ENCODE peak calls at places on chromosomes 7 and 10, in four cellular contexts. Z is neural progenitor cell, Q is brain microvascular endothelial cell, R is fibroblast of pulmonary artery. O is an unnamed sample.

GRCh38 chr10:106873770-106874717 is 290.5 kb downstream of the SORCS1 start:
- DNase-seq in Z (no peak), Q (no peak), R (no peak), O (no peak)

GRCh38 chr7:133871757-133872156 is 255.4 kb upstream of the LRGUK start:
- DNase-seq in Z (no peak), R (no peak), Q (no peak), O (no peak)

GRCh38 chr10:49550563-49550962 is 11.6 kb upstream of the ERCC6 start:
- DNase-seq in Q (peak; percentile 90), R (peak; percentile 77), Z (no peak), O (peak; percentile 41)

GRCh38 chr7:63067897-63068585 is 930.6 kb upstream of the ZNF722 start:
- DNase-seq in Q (no peak), R (no peak), Z (no peak), O (no peak)

GRCh38 chr7:42907316-42907715 is 4.6 kb downstream of the C7orf25 start:
- DNase-seq in Q (no peak), Z (no peak), R (peak; percentile 37), O (no peak)

GRCh38 chr10:105879396-105879795 is 1238.3 kb downstream of the SORCS3 start:
- DNase-seq in Q (no peak), Z (no peak), R (no peak), O (no peak)

GRCh38 chr7:95434501-95435421 is at the start of gene PON2:
- DNase-seq in Q (peak; percentile 75), Z (peak; percentile 92), R (peak; percentile 85), O (peak; percentile 74)

GRCh38 chr7:138745189-138745588 is 44.0 kb upstream of the SVOPL start:
- DNase-seq in R (no peak), Q (no peak), Z (no peak), O (no peak)

GRCh38 chr7:149109969-149110368 is 16.2 kb downstream of the ZNF425 start:
- DNase-seq in R (no peak), Q (no peak), Z (no peak), O (no peak)

GRCh38 chr7:16905300-16906044 is 23.7 kb upstream of the AGR3 start:
- DNase-seq in Z (peak; percentile 28), R (peak; percentile 62), Q (peak; percentile 61), O (peak; percentile 57)

GRCh38 chr10:132684164-132684891 is 101.6 kb downstream of the NKX6-2 start:
- DNase-seq in Z (no peak), R (no peak), Q (peak; percentile 62), O (no peak)

GRCh38 chr7:131606346-131607290 is 50.2 kb upstream of the PODXL start:
- DNase-seq in Q (no peak), R (no peak), Z (peak; percentile 26), O (peak; percentile 26)

GRCh38 chr10:58868736-58869435 is 307.6 kb upstream of the PHYHIPL start:
- DNase-seq in Q (peak; percentile 27), R (no peak), Z (no peak), O (peak; percentile 13)

GRCh38 chr10:131786756-131787605 is 113.8 kb upstream of the PPP2R2D start:
- DNase-seq in Z (peak; percentile 70), R (peak; percentile 35), Q (peak; percentile 57), O (peak; percentile 19)

GRCh38 chr7:7438851-7439250 is 96.8 kb downstream of the COL28A1 start:
- DNase-seq in Z (no peak), R (peak; percentile 87), Q (peak; percentile 97), O (peak; percentile 91)

GRCh38 chr7:100465702-100466311 is 1.7 kb upstream of the SPACDR start:
- DNase-seq in Q (peak; percentile 45), Z (peak; percentile 81), R (peak; percentile 79), O (peak; percentile 67)

GRCh38 chr7:50362142-50362541 is 57.6 kb downstream of the IKZF1 start:
- DNase-seq in Z (no peak), Q (no peak), R (no peak), O (no peak)

GRCh38 chr10:70331486-70332268 is 47.9 kb upstream of the NPFFR1 start:
- DNase-seq in Q (peak; percentile 90), R (peak; percentile 94), Z (no peak), O (peak; percentile 96)

GRCh38 chr7:98034044-98035035 is 44.3 kb upstream of the OCM2 start:
- DNase-seq in Z (no peak), R (no peak), Q (no peak), O (no peak)

GRCh38 chr7:79317728-79318127 is 135.7 kb downstream of the MAGI2 start:
- DNase-seq in R (peak; percentile 85), Q (peak; percentile 77), Z (peak; percentile 4), O (peak; percentile 89)

GRCh38 chr7:68925241-68925640 is 673.0 kb upstream of the AUTS2 start:
- DNase-seq in Z (no peak), R (no peak), Q (no peak), O (no peak)

GRCh38 chr7:100887186-100887954 is 2.1 kb downstream of the UFSP1 start:
- DNase-seq in Q (no peak), R (no peak), Z (no peak), O (no peak)

GRCh38 chr10:29328988-29329387 is 40.1 kb downstream of the LYZL1 start:
- DNase-seq in Z (no peak), R (peak; percentile 45), Q (peak; percentile 20), O (peak; percentile 21)

GRCh38 chr7:133436014-133436428 is 183.1 kb downstream of the EXOC4 start:
- DNase-seq in Q (peak; percentile 91), Z (no peak), R (peak; percentile 90), O (peak; percentile 64)

GRCh38 chr7:27191716-27192545 is 6.9 kb upstream of the HOXA11 start:
- DNase-seq in Z (no peak), Q (no peak), R (no peak), O (peak; percentile 79)

GRCh38 chr7:108464743-108465142 is 8.5 kb upstream of the NRCAM start:
- DNase-seq in R (no peak), Q (no peak), Z (no peak), O (peak; percentile 6)

GRCh38 chr10:27741173-27742091 is 4.2 kb downstream of the MKX start:
- DNase-seq in Z (peak; percentile 51), R (no peak), Q (no peak), O (no peak)

GRCh38 chr7:90824386-90825307 is 228.5 kb downstream of the CDK14 start:
- DNase-seq in Q (peak; percentile 77), R (peak; percentile 78), Z (no peak), O (peak; percentile 65)

GRCh38 chr7:111063166-111063565 is 27.8 kb upstream of the LRRN3 start:
- DNase-seq in R (no peak), Z (no peak), Q (no peak), O (no peak)

GRCh38 chr7:73611017-73611555 is 13.2 kb downstream of the MLXIPL start:
- DNase-seq in R (no peak), Q (no peak), Z (no peak), O (no peak)

GRCh38 chr7:1526271-1526754 is 4.2 kb upstream of the MAFK start:
- DNase-seq in R (no peak), Q (no peak), Z (no peak), O (peak; percentile 57)

GRCh38 chr10:133060881-133061280 is 26.8 kb upstream of the ADGRA1 start:
- DNase-seq in R (no peak), Z (no peak), Q (no peak), O (no peak)

GRCh38 chr7:148882668-148883232 is 1.3 kb downstream of the EZH2 start:
- DNase-seq in Q (no peak), R (peak; percentile 7), Z (no peak), O (peak; percentile 12)

GRCh38 chr7:157000741-157001653 is 9.5 kb downstream of the MNX1 start:
- DNase-seq in Z (peak; percentile 38), Q (no peak), R (no peak), O (no peak)

GRCh38 chr10:74523199-74523598 is 303.2 kb upstream of the KAT6B start:
- DNase-seq in R (no peak), Q (no peak), Z (no peak), O (no peak)

GRCh38 chr7:111424768-111425167 is 137.5 kb downstream of the IMMP2L start:
- DNase-seq in Q (peak; percentile 4), R (peak; percentile 36), Z (no peak), O (peak; percentile 5)

DNA sequence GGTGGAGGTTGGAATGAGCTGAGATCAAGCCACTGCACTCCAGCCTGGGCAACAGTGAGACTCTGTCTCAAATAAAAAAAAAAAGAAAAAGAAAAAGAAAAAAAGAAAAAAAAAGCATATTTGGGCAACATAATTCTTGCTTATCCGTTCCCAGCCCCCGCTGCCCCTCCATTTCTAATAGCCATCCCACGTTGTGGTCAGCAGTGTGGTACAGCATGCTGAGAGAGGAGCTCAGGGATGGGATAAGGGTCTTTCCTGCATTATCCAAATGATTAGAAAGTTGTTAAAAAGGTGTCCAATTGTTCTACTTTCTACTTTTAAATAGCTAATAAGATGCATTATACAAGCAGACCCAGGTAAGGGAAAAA is 104.9 kb upstream of the ZNF92 start:
- DNase-seq in Q (no peak), Z (no peak), R (no peak), O (no peak)
- H3K4me3 ChIP-seq in Q (peak overlapping the region; percentile 75), Z (peak overlapping the region; percentile 90), R (no peak overlapping the region), O (no peak overlapping the region)

DNA sequence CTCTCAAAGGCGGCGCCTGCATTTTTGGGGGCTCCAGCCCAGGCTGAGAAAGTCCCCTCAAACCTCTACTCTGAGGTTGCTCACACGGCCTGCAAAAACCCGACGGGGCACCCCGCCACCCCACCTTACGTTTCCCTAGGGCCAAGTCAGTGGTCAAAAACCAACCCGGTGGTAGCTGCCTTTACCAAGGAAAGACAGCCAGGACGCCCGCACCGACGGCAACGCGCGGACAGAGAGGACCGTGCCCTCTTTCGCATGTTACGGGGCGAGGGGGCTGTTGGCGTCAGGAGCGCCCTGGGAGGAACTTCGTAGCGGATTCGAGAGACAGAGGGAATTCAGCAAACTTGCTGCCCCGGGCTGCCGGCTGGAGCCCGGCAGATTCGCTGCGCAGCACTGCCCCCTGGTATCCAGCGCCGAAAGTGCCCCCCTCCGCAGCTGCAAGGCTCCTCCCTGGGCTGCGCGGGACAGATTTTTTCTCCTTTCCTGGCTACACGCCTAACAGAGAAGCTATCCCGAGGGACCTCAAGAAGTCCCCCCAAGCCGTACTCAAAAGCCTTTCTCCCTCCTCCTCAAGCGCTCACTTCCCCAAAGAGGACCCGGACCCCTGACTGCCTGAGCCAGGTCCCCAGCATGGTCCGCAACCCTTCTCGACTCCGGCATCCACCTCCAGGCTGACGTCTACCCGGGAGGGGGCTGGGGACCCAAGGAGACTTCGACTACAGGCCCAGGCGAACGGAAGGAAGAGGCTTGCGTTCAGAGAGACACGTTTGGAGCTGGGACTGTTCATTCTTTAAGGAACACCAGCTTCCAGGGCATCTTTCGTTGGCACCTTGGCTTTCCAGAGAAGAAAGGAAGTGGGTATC is 27.7 kb upstream of the VAX1 start:
- DNase-seq in R (peak; percentile 57), Q (peak; percentile 16), Z (peak; percentile 92), O (peak; percentile 32)
- TF ChIP-seq CTCF in R (peak; percentile 66), Q (peak; percentile 85), Z (peak; percentile 76), O (peak; percentile 62)

DNA sequence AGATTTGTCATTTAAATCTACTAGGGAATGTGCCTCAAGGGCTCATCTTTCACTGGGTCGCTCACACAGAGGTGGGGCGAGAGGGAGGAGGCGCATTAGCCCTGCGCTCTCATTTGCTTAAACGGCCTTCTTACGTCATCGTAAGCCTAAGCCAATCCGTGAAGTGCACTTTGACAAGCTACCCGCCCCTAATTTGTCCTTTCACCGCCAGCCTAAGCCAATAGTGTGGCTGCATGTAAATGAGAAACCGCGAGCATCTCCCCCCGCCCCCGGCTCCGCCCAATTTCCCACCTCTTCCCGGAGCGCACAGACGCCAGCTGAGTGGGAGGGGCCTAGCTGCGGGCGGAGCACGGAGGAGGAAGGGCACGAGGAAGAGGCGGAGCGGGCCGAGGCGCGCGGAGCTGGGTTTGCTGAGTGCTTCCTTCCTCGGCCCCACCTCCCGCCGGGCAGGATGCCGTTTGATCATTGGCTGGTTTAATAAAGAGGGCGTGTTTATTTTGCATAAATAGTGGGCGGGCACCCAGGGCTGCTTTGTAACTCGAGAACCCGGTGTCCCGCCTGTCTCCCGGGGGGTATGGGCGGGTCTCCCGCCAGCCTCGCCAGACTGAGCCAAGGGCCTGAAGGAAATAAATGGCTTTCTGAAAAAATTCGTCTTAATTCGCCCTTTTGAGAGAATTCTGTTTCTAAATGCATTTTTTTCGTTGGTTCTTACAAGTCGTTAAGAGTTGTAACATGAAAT is 289.6 kb upstream of the NFE2L3 start:
- DNase-seq in Q (peak; percentile 100), Z (peak; percentile 100), R (peak; percentile 99), O (peak; percentile 99)
- H3K4me3 ChIP-seq in Q (peak overlapping the region; percentile 29), Z (no peak overlapping the region), R (peak overlapping the region; percentile 24), O (peak overlapping the region; percentile 21)

GRCh38 chr7:144110272-144110671 is 889 bp downstream of the OR2A2 start:
- DNase-seq in Z (peak; percentile 10), R (no peak), Q (no peak), O (no peak)
- TF ChIP-seq CTCF in Z (peak; percentile 27), R (no peak), Q (no peak), O (no peak)